ENCODE peak calls at places on chromosomes 12 and 14, in ten cellular contexts. One of them, this sample, is unnamed. For H3K9me3, the result is how much of the 10 kb centered on the place peaks cover.

GRCh38 chr14:23182372-23183014 is 967 bp downstream of the SLC7A8 start:
- DNase-seq in IMR-90: no peak
- DNase-seq in trophoblast cell: peak
- DNase-seq in MM.1S: peak
- DNase-seq in neuronal stem cell: no peak
- DNase-seq in endothelial cell of umbilical vein: peak
- DNase-seq in PC-3: peak
- DNase-seq in PC-9: no peak
- DNase-seq in SK-N-SH: no peak
- DNase-seq in GM23248: peak
- DNase-seq in this sample: no peak

GRCh38 chr14:104099096-104100041 is 13.9 kb downstream of the ASPG start:
- DNase-seq in IMR-90: no peak
- DNase-seq in trophoblast cell: no peak
- DNase-seq in MM.1S: no peak
- DNase-seq in neuronal stem cell: no peak
- DNase-seq in endothelial cell of umbilical vein: no peak
- DNase-seq in PC-3: no peak
- DNase-seq in PC-9: no peak
- DNase-seq in SK-N-SH: no peak
- DNase-seq in GM23248: no peak
- DNase-seq in this sample: no peak

GRCh38 chr14:100665518-100666032 is 61.1 kb upstream of the DLK1 start:
- DNase-seq in IMR-90: no peak
- DNase-seq in trophoblast cell: no peak
- DNase-seq in MM.1S: no peak
- DNase-seq in neuronal stem cell: no peak
- DNase-seq in endothelial cell of umbilical vein: no peak
- DNase-seq in PC-3: peak
- DNase-seq in PC-9: no peak
- DNase-seq in SK-N-SH: no peak
- DNase-seq in GM23248: peak
- DNase-seq in this sample: no peak

GRCh38 chr14:67557118-67557517 is 24.0 kb downstream of the PLEKHH1 start:
- DNase-seq in IMR-90: peak
- DNase-seq in trophoblast cell: peak
- DNase-seq in MM.1S: peak
- DNase-seq in neuronal stem cell: no peak
- DNase-seq in endothelial cell of umbilical vein: no peak
- DNase-seq in PC-3: no peak
- DNase-seq in PC-9: no peak
- DNase-seq in SK-N-SH: no peak
- DNase-seq in GM23248: no peak
- DNase-seq in this sample: no peak

GRCh38 chr14:20631023-20631820 is 10.3 kb downstream of the OR6S1 start:
- DNase-seq in IMR-90: peak
- DNase-seq in trophoblast cell: peak
- DNase-seq in MM.1S: peak
- DNase-seq in neuronal stem cell: no peak
- DNase-seq in endothelial cell of umbilical vein: peak
- DNase-seq in PC-3: peak
- DNase-seq in PC-9: peak
- DNase-seq in SK-N-SH: no peak
- DNase-seq in GM23248: peak
- DNase-seq in this sample: peak

GRCh38 chr12:95571369-95571768 is 20.1 kb upstream of the USP44 start:
- DNase-seq in IMR-90: no peak
- DNase-seq in trophoblast cell: no peak
- DNase-seq in MM.1S: no peak
- DNase-seq in neuronal stem cell: no peak
- DNase-seq in endothelial cell of umbilical vein: no peak
- DNase-seq in PC-3: no peak
- DNase-seq in PC-9: no peak
- DNase-seq in SK-N-SH: no peak
- DNase-seq in GM23248: no peak
- DNase-seq in this sample: no peak

GRCh38 chr12:49296836-49297694 is 2.1 kb downstream of the PRPH start:
- DNase-seq in IMR-90: no peak
- DNase-seq in trophoblast cell: peak
- DNase-seq in MM.1S: peak
- DNase-seq in neuronal stem cell: no peak
- DNase-seq in endothelial cell of umbilical vein: no peak
- DNase-seq in PC-3: peak
- DNase-seq in PC-9: peak
- DNase-seq in SK-N-SH: peak
- DNase-seq in GM23248: peak
- DNase-seq in this sample: no peak

GRCh38 chr12:25151476-25151875 is 43.5 kb downstream of the DNAI7 start:
- DNase-seq in IMR-90: peak
- DNase-seq in trophoblast cell: peak
- DNase-seq in MM.1S: no peak
- DNase-seq in neuronal stem cell: no peak
- DNase-seq in endothelial cell of umbilical vein: peak
- DNase-seq in PC-3: peak
- DNase-seq in PC-9: no peak
- DNase-seq in SK-N-SH: peak
- DNase-seq in GM23248: peak
- DNase-seq in this sample: no peak

GRCh38 chr14:103703433-103704385 is 11.5 kb downstream of the XRCC3 start:
- DNase-seq in IMR-90: no peak
- DNase-seq in trophoblast cell: no peak
- DNase-seq in MM.1S: no peak
- DNase-seq in neuronal stem cell: no peak
- DNase-seq in endothelial cell of umbilical vein: peak
- DNase-seq in PC-3: no peak
- DNase-seq in PC-9: no peak
- DNase-seq in SK-N-SH: no peak
- DNase-seq in GM23248: no peak
- DNase-seq in this sample: no peak

GRCh38 chr14:103828315-103828967 is 18.9 kb downstream of the PPP1R13B start:
- DNase-seq in IMR-90: peak
- DNase-seq in trophoblast cell: no peak
- DNase-seq in MM.1S: no peak
- DNase-seq in neuronal stem cell: no peak
- DNase-seq in endothelial cell of umbilical vein: peak
- DNase-seq in PC-3: peak
- DNase-seq in PC-9: no peak
- DNase-seq in SK-N-SH: no peak
- DNase-seq in GM23248: peak
- DNase-seq in this sample: no peak

GRCh38 chr12:132804426-132804861 is 24.2 kb downstream of the GOLGA3 start:
- DNase-seq in IMR-90: no peak
- DNase-seq in trophoblast cell: no peak
- DNase-seq in MM.1S: no peak
- DNase-seq in neuronal stem cell: no peak
- DNase-seq in endothelial cell of umbilical vein: no peak
- DNase-seq in PC-3: peak
- DNase-seq in PC-9: peak
- DNase-seq in SK-N-SH: no peak
- DNase-seq in GM23248: peak
- DNase-seq in this sample: no peak

DNA sequence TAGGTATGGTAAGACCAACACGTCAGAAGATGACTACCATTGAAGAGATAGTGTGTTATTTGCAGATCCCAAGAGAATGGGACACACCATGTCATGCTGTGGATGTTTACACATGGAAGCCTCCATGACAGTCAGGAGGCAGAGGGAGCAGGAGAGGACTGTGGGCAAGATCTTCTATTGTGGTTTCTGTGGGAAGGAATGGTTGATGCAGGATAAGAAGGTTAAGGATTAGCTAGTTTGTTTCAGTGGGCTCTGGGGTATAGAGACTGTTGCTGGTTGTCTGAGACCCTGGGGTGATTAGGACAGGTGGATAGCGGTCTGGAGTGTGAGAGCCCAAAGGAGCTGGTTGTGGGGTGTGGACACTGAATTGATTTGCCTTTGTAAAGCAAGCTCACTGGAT is 23.3 kb downstream of the TAS2R7 start:
- DNase-seq in IMR-90: no peak
- DNase-seq in trophoblast cell: no peak
- DNase-seq in MM.1S: no peak
- DNase-seq in neuronal stem cell: no peak
- DNase-seq in endothelial cell of umbilical vein: no peak
- DNase-seq in PC-3: no peak
- DNase-seq in PC-9: no peak
- DNase-seq in SK-N-SH: no peak
- DNase-seq in GM23248: no peak
- DNase-seq in this sample: no peak
- H2AFZ ChIP-seq in IMR-90: no peak
- H2AFZ ChIP-seq in trophoblast cell: no peak
- H2AFZ ChIP-seq in MM.1S: no peak
- H2AFZ ChIP-seq in neuronal stem cell: no peak
- H2AFZ ChIP-seq in endothelial cell of umbilical vein: no peak
- H2AFZ ChIP-seq in PC-3: no peak
- H2AFZ ChIP-seq in PC-9: no peak
- H2AFZ ChIP-seq in SK-N-SH: no peak
- H2AFZ ChIP-seq in GM23248: no peak
- H2AFZ ChIP-seq in this sample: no peak

DNA sequence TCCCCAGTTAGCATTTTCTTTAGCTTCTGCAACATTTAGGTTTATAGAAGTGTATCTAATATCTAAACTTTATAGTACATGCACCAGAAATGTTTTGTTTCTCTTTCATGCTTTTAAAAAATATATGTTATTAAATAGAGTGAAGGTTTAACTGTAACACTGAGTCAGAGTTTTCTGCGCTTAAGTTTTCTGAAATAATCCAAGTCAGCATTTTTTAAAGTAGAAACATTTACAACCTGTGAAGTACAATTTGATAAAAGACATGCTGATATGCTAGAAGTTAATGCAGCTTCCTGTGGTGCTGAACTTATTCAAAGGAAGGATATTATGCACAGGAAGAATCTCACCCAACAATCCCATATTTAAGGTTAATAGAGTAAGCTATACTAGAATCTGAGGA is 1096.8 kb downstream of the LRFN5 start:
- DNase-seq in IMR-90: no peak
- DNase-seq in trophoblast cell: no peak
- DNase-seq in MM.1S: no peak
- DNase-seq in neuronal stem cell: no peak
- DNase-seq in endothelial cell of umbilical vein: no peak
- DNase-seq in PC-3: no peak
- DNase-seq in PC-9: no peak
- DNase-seq in SK-N-SH: no peak
- DNase-seq in GM23248: no peak
- DNase-seq in this sample: no peak
- H3K9me3 ChIP-seq in IMR-90: under half
- H3K9me3 ChIP-seq in trophoblast cell: under half
- H3K9me3 ChIP-seq in MM.1S: under half
- H3K9me3 ChIP-seq in neuronal stem cell: under half
- H3K9me3 ChIP-seq in endothelial cell of umbilical vein: under half
- H3K9me3 ChIP-seq in PC-3: under half
- H3K9me3 ChIP-seq in PC-9: under half
- H3K9me3 ChIP-seq in SK-N-SH: under half
- H3K9me3 ChIP-seq in GM23248: under half
- H3K9me3 ChIP-seq in this sample: under half

DNA sequence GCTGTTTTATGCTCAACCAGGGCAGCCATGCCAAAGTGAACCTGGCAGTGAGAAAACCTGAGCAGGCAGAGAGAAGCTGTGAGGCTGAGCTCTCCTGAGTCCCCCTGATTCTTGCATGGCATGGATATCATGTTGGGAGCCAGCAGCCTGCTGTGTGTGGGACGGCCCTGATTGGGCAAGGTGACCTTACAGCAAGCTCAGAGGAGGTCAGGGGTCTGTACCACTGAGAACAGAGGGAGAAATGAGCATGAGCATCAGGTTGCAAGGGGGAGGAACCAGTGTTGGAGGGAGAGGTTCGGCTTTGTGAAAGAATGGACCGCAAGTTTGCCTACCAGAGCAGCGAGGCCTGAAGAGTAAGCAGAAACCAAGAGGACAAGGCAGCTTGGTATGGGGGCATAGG is 59.2 kb upstream of the PTGR2 start:
- DNase-seq in IMR-90: no peak
- DNase-seq in trophoblast cell: no peak
- DNase-seq in MM.1S: no peak
- DNase-seq in neuronal stem cell: no peak
- DNase-seq in endothelial cell of umbilical vein: no peak
- DNase-seq in PC-3: no peak
- DNase-seq in PC-9: no peak
- DNase-seq in SK-N-SH: no peak
- DNase-seq in GM23248: no peak
- DNase-seq in this sample: no peak
- H2AFZ ChIP-seq in IMR-90: no peak
- H2AFZ ChIP-seq in trophoblast cell: no peak
- H2AFZ ChIP-seq in MM.1S: no peak
- H2AFZ ChIP-seq in neuronal stem cell: no peak
- H2AFZ ChIP-seq in endothelial cell of umbilical vein: no peak
- H2AFZ ChIP-seq in PC-3: no peak
- H2AFZ ChIP-seq in PC-9: no peak
- H2AFZ ChIP-seq in SK-N-SH: no peak
- H2AFZ ChIP-seq in GM23248: no peak
- H2AFZ ChIP-seq in this sample: no peak

GRCh38 chr14:38125484-38125912 is 82.2 kb upstream of the SSTR1 start:
- DNase-seq in IMR-90: no peak
- DNase-seq in trophoblast cell: no peak
- DNase-seq in MM.1S: no peak
- DNase-seq in neuronal stem cell: no peak
- DNase-seq in endothelial cell of umbilical vein: peak
- DNase-seq in PC-3: no peak
- DNase-seq in PC-9: no peak
- DNase-seq in SK-N-SH: no peak
- DNase-seq in GM23248: peak
- DNase-seq in this sample: no peak

GRCh38 chr14:38122241-38122640 is 85.5 kb upstream of the SSTR1 start:
- DNase-seq in IMR-90: peak
- DNase-seq in trophoblast cell: peak
- DNase-seq in MM.1S: no peak
- DNase-seq in neuronal stem cell: no peak
- DNase-seq in endothelial cell of umbilical vein: no peak
- DNase-seq in PC-3: peak
- DNase-seq in PC-9: no peak
- DNase-seq in SK-N-SH: no peak
- DNase-seq in GM23248: peak
- DNase-seq in this sample: no peak

GRCh38 chr14:38124496-38124895 is 83.2 kb upstream of the SSTR1 start:
- DNase-seq in IMR-90: no peak
- DNase-seq in trophoblast cell: no peak
- DNase-seq in MM.1S: no peak
- DNase-seq in neuronal stem cell: no peak
- DNase-seq in endothelial cell of umbilical vein: no peak
- DNase-seq in PC-3: no peak
- DNase-seq in PC-9: no peak
- DNase-seq in SK-N-SH: no peak
- DNase-seq in GM23248: no peak
- DNase-seq in this sample: no peak

GRCh38 chr14:38120109-38120508 is 87.6 kb upstream of the SSTR1 start:
- DNase-seq in IMR-90: no peak
- DNase-seq in trophoblast cell: no peak
- DNase-seq in MM.1S: no peak
- DNase-seq in neuronal stem cell: no peak
- DNase-seq in endothelial cell of umbilical vein: no peak
- DNase-seq in PC-3: no peak
- DNase-seq in PC-9: no peak
- DNase-seq in SK-N-SH: no peak
- DNase-seq in GM23248: no peak
- DNase-seq in this sample: no peak

DNA sequence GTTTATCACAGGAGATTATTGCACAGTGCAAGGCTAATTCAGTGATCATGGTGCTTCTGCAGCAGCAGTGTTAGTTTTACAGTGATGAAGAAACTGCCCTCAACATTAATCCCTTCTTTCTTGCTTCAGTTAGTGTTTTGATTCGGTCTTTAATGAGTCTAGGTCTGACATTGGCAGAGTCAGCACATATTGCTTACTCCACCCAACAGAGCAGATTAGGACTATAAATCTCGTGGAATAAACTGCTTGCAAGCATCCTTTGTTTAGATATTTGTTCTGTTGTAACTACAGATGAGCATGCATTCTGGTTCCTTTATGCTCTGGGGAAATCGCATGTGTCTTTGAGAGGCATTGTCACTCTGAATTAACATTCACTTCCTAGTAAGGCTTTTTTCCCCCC is 86.4 kb upstream of the SSTR1 start:
- DNase-seq in IMR-90: no peak
- DNase-seq in trophoblast cell: no peak
- DNase-seq in MM.1S: no peak
- DNase-seq in neuronal stem cell: no peak
- DNase-seq in endothelial cell of umbilical vein: peak
- DNase-seq in PC-3: no peak
- DNase-seq in PC-9: no peak
- DNase-seq in SK-N-SH: no peak
- DNase-seq in GM23248: no peak
- DNase-seq in this sample: no peak
- H3K9me3 ChIP-seq in IMR-90: under half
- H3K9me3 ChIP-seq in trophoblast cell: under half
- H3K9me3 ChIP-seq in MM.1S: under half
- H3K9me3 ChIP-seq in neuronal stem cell: under half
- H3K9me3 ChIP-seq in endothelial cell of umbilical vein: under half
- H3K9me3 ChIP-seq in PC-3: under half
- H3K9me3 ChIP-seq in PC-9: under half
- H3K9me3 ChIP-seq in SK-N-SH: under half
- H3K9me3 ChIP-seq in GM23248: under half
- H3K9me3 ChIP-seq in this sample: under half

This sample was measured in DND-41.